ENCODE peak calls at places on chromosomes 12 and 14, in ten cellular contexts. One of them, this sample, is unnamed.

GRCh38 chr12:88870000-88870737 is 289.9 kb upstream of the KITLG start:
- DNase-seq in activated CD4-positive, alpha-beta T cell treated with anti-CD3 and anti-CD28 coated beads, Interleukin-2, amount 10 ng/mL, durations not matched to agents 7 days and 5 days: no peak
- DNase-seq in stimulated activated CD4-positive, alpha-beta T cell treated with anti-CD3 and anti-CD28 coated beads, TNF-alpha, amount 100 ng/mL, for 24 hours: no peak
- DNase-seq in GM13976: no peak
- DNase-seq in frontal cortex: no peak
- DNase-seq in B cell: no peak
- DNase-seq in progenitor cell of endocrine pancreas: no peak
- DNase-seq in activated naive CD4-positive, alpha-beta T cell treated with anti-CD3 and anti-CD28 coated beads, Interleukin-2, amount 10 ng/mL, durations not matched to agents 7 days and 5 days: no peak
- DNase-seq in NCI-H526: no peak
- DNase-seq in pons: no peak
- DNase-seq in this sample: peak

GRCh38 chr12:104889735-104890134 is 68.4 kb downstream of the SLC41A2 start:
- DNase-seq in activated CD4-positive, alpha-beta T cell treated with anti-CD3 and anti-CD28 coated beads, Interleukin-2, amount 10 ng/mL, durations not matched to agents 7 days and 5 days: no peak
- DNase-seq in stimulated activated CD4-positive, alpha-beta T cell treated with anti-CD3 and anti-CD28 coated beads, TNF-alpha, amount 100 ng/mL, for 24 hours: no peak
- DNase-seq in GM13976: no peak
- DNase-seq in frontal cortex: no peak
- DNase-seq in B cell: no peak
- DNase-seq in progenitor cell of endocrine pancreas: no peak
- DNase-seq in activated naive CD4-positive, alpha-beta T cell treated with anti-CD3 and anti-CD28 coated beads, Interleukin-2, amount 10 ng/mL, durations not matched to agents 7 days and 5 days: no peak
- DNase-seq in NCI-H526: no peak
- DNase-seq in pons: no peak
- DNase-seq in this sample: no peak

GRCh38 chr14:20757963-20758362 is 10.2 kb upstream of the EDDM3B start:
- DNase-seq in activated CD4-positive, alpha-beta T cell treated with anti-CD3 and anti-CD28 coated beads, Interleukin-2, amount 10 ng/mL, durations not matched to agents 7 days and 5 days: peak
- DNase-seq in stimulated activated CD4-positive, alpha-beta T cell treated with anti-CD3 and anti-CD28 coated beads, TNF-alpha, amount 100 ng/mL, for 24 hours: peak
- DNase-seq in GM13976: peak
- DNase-seq in frontal cortex: no peak
- DNase-seq in B cell: peak
- DNase-seq in progenitor cell of endocrine pancreas: no peak
- DNase-seq in activated naive CD4-positive, alpha-beta T cell treated with anti-CD3 and anti-CD28 coated beads, Interleukin-2, amount 10 ng/mL, durations not matched to agents 7 days and 5 days: peak
- DNase-seq in NCI-H526: no peak
- DNase-seq in pons: peak
- DNase-seq in this sample: no peak

GRCh38 chr14:21807975-21808374 is 134.4 kb upstream of the OR4E1 start:
- DNase-seq in activated CD4-positive, alpha-beta T cell treated with anti-CD3 and anti-CD28 coated beads, Interleukin-2, amount 10 ng/mL, durations not matched to agents 7 days and 5 days: no peak
- DNase-seq in stimulated activated CD4-positive, alpha-beta T cell treated with anti-CD3 and anti-CD28 coated beads, TNF-alpha, amount 100 ng/mL, for 24 hours: no peak
- DNase-seq in GM13976: no peak
- DNase-seq in frontal cortex: no peak
- DNase-seq in B cell: no peak
- DNase-seq in progenitor cell of endocrine pancreas: no peak
- DNase-seq in activated naive CD4-positive, alpha-beta T cell treated with anti-CD3 and anti-CD28 coated beads, Interleukin-2, amount 10 ng/mL, durations not matched to agents 7 days and 5 days: no peak
- DNase-seq in NCI-H526: no peak
- DNase-seq in pons: no peak
- DNase-seq in this sample: no peak

GRCh38 chr12:106245767-106246166 is 2.1 kb downstream of the CKAP4 start:
- DNase-seq in activated CD4-positive, alpha-beta T cell treated with anti-CD3 and anti-CD28 coated beads, Interleukin-2, amount 10 ng/mL, durations not matched to agents 7 days and 5 days: no peak
- DNase-seq in stimulated activated CD4-positive, alpha-beta T cell treated with anti-CD3 and anti-CD28 coated beads, TNF-alpha, amount 100 ng/mL, for 24 hours: no peak
- DNase-seq in GM13976: no peak
- DNase-seq in frontal cortex: no peak
- DNase-seq in B cell: no peak
- DNase-seq in progenitor cell of endocrine pancreas: no peak
- DNase-seq in activated naive CD4-positive, alpha-beta T cell treated with anti-CD3 and anti-CD28 coated beads, Interleukin-2, amount 10 ng/mL, durations not matched to agents 7 days and 5 days: no peak
- DNase-seq in NCI-H526: no peak
- DNase-seq in pons: no peak
- DNase-seq in this sample: peak

GRCh38 chr14:74552623-74553022 is 59.1 kb downstream of the ISCA2 start:
- DNase-seq in activated CD4-positive, alpha-beta T cell treated with anti-CD3 and anti-CD28 coated beads, Interleukin-2, amount 10 ng/mL, durations not matched to agents 7 days and 5 days: no peak
- DNase-seq in stimulated activated CD4-positive, alpha-beta T cell treated with anti-CD3 and anti-CD28 coated beads, TNF-alpha, amount 100 ng/mL, for 24 hours: no peak
- DNase-seq in GM13976: no peak
- DNase-seq in frontal cortex: no peak
- DNase-seq in B cell: no peak
- DNase-seq in progenitor cell of endocrine pancreas: no peak
- DNase-seq in activated naive CD4-positive, alpha-beta T cell treated with anti-CD3 and anti-CD28 coated beads, Interleukin-2, amount 10 ng/mL, durations not matched to agents 7 days and 5 days: no peak
- DNase-seq in NCI-H526: no peak
- DNase-seq in pons: no peak
- DNase-seq in this sample: no peak

GRCh38 chr12:34296143-34297041 is 274.1 kb downstream of the ALG10 start:
- DNase-seq in activated CD4-positive, alpha-beta T cell treated with anti-CD3 and anti-CD28 coated beads, Interleukin-2, amount 10 ng/mL, durations not matched to agents 7 days and 5 days: no peak
- DNase-seq in stimulated activated CD4-positive, alpha-beta T cell treated with anti-CD3 and anti-CD28 coated beads, TNF-alpha, amount 100 ng/mL, for 24 hours: no peak
- DNase-seq in GM13976: no peak
- DNase-seq in frontal cortex: no peak
- DNase-seq in B cell: no peak
- DNase-seq in progenitor cell of endocrine pancreas: no peak
- DNase-seq in activated naive CD4-positive, alpha-beta T cell treated with anti-CD3 and anti-CD28 coated beads, Interleukin-2, amount 10 ng/mL, durations not matched to agents 7 days and 5 days: no peak
- DNase-seq in NCI-H526: no peak
- DNase-seq in pons: no peak
- DNase-seq in this sample: no peak

GRCh38 chr12:1527789-1528188 is 66.6 kb downstream of the FBXL14 start:
- DNase-seq in activated CD4-positive, alpha-beta T cell treated with anti-CD3 and anti-CD28 coated beads, Interleukin-2, amount 10 ng/mL, durations not matched to agents 7 days and 5 days: no peak
- DNase-seq in stimulated activated CD4-positive, alpha-beta T cell treated with anti-CD3 and anti-CD28 coated beads, TNF-alpha, amount 100 ng/mL, for 24 hours: no peak
- DNase-seq in GM13976: no peak
- DNase-seq in frontal cortex: no peak
- DNase-seq in B cell: no peak
- DNase-seq in progenitor cell of endocrine pancreas: no peak
- DNase-seq in activated naive CD4-positive, alpha-beta T cell treated with anti-CD3 and anti-CD28 coated beads, Interleukin-2, amount 10 ng/mL, durations not matched to agents 7 days and 5 days: no peak
- DNase-seq in NCI-H526: no peak
- DNase-seq in pons: no peak
- DNase-seq in this sample: peak

GRCh38 chr14:79767278-79767677 is 444.0 kb downstream of the DIO2 start:
- DNase-seq in activated CD4-positive, alpha-beta T cell treated with anti-CD3 and anti-CD28 coated beads, Interleukin-2, amount 10 ng/mL, durations not matched to agents 7 days and 5 days: no peak
- DNase-seq in stimulated activated CD4-positive, alpha-beta T cell treated with anti-CD3 and anti-CD28 coated beads, TNF-alpha, amount 100 ng/mL, for 24 hours: no peak
- DNase-seq in GM13976: no peak
- DNase-seq in frontal cortex: no peak
- DNase-seq in B cell: no peak
- DNase-seq in progenitor cell of endocrine pancreas: no peak
- DNase-seq in activated naive CD4-positive, alpha-beta T cell treated with anti-CD3 and anti-CD28 coated beads, Interleukin-2, amount 10 ng/mL, durations not matched to agents 7 days and 5 days: no peak
- DNase-seq in NCI-H526: no peak
- DNase-seq in pons: no peak
- DNase-seq in this sample: no peak

GRCh38 chr12:94704452-94704871 is 54.1 kb upstream of the TMCC3 start:
- DNase-seq in activated CD4-positive, alpha-beta T cell treated with anti-CD3 and anti-CD28 coated beads, Interleukin-2, amount 10 ng/mL, durations not matched to agents 7 days and 5 days: no peak
- DNase-seq in stimulated activated CD4-positive, alpha-beta T cell treated with anti-CD3 and anti-CD28 coated beads, TNF-alpha, amount 100 ng/mL, for 24 hours: no peak
- DNase-seq in GM13976: no peak
- DNase-seq in frontal cortex: no peak
- DNase-seq in B cell: no peak
- DNase-seq in progenitor cell of endocrine pancreas: no peak
- DNase-seq in activated naive CD4-positive, alpha-beta T cell treated with anti-CD3 and anti-CD28 coated beads, Interleukin-2, amount 10 ng/mL, durations not matched to agents 7 days and 5 days: no peak
- DNase-seq in NCI-H526: no peak
- DNase-seq in pons: peak
- DNase-seq in this sample: peak

GRCh38 chr12:58487280-58488141 is 432.8 kb downstream of the LRIG3 start:
- DNase-seq in activated CD4-positive, alpha-beta T cell treated with anti-CD3 and anti-CD28 coated beads, Interleukin-2, amount 10 ng/mL, durations not matched to agents 7 days and 5 days: no peak
- DNase-seq in stimulated activated CD4-positive, alpha-beta T cell treated with anti-CD3 and anti-CD28 coated beads, TNF-alpha, amount 100 ng/mL, for 24 hours: no peak
- DNase-seq in GM13976: no peak
- DNase-seq in frontal cortex: no peak
- DNase-seq in B cell: no peak
- DNase-seq in progenitor cell of endocrine pancreas: no peak
- DNase-seq in activated naive CD4-positive, alpha-beta T cell treated with anti-CD3 and anti-CD28 coated beads, Interleukin-2, amount 10 ng/mL, durations not matched to agents 7 days and 5 days: no peak
- DNase-seq in NCI-H526: peak
- DNase-seq in pons: no peak
- DNase-seq in this sample: peak

This sample was measured in adipocyte.